ENCODE peak calls at places on chromosomes 4 and X, in eight cellular contexts. Z is stimulated activated CD8-positive, alpha-beta memory T cell treated with anti-CD3 and anti-CD28 coated beads, Interleukin-7, amount 100 ng/mL, for 48 hours; O is astrocyte of the spinal cord; S is stimulated activated CD4-positive, alpha-beta T cell treated with anti-CD3 and anti-CD28 coated beads, Interleukin-1b, Interleukin-23, amount 100 ng/mL, for 1 hour; Q is uterus; X is naive thymus-derived CD4-positive, alpha-beta T cell; P is retinal pigment epithelial cell; N is cardiac septum. Y is an unnamed sample.

GRCh38 chr4:172035573-172035972 is 222.4 kb downstream of the GALNTL6 start:
- DNase-seq in Z (no peak), O (no peak), S (no peak), Q (no peak), X (no peak), P (no peak), N (no peak), Y (no peak)

GRCh38 chr4:143262838-143263237 is 73.8 kb upstream of the GAB1 start:
- DNase-seq in Z (no peak), O (no peak), S (no peak), Q (no peak), X (no peak), P (no peak), N (no peak), Y (no peak)

GRCh38 chr4:80413096-80413495 is 77.6 kb downstream of the CFAP299 start:
- DNase-seq in Z (no peak), O (no peak), S (no peak), Q (no peak), X (no peak), P (no peak), N (no peak), Y (no peak)

GRCh38 chr4:33052241-33052640 is 2332.1 kb downstream of the PCDH7 start:
- DNase-seq in Z (no peak), O (no peak), S (no peak), Q (no peak), X (no peak), P (no peak), N (no peak), Y (no peak)

GRCh38 chr4:186844059-186844681 is 120.5 kb upstream of the FAT1 start:
- DNase-seq in Z (no peak), O (peak), S (no peak), Q (peak), X (no peak), P (peak), N (no peak), Y (no peak)

GRCh38 chrX:72305286-72306084 is at the start of gene CITED1:
- DNase-seq in Z (no peak), O (no peak), S (no peak), Q (no peak), X (no peak), P (no peak), N (no peak), Y (no peak)

GRCh38 chr4:154366956-154367355 is 124.6 kb downstream of the DCHS2 start:
- DNase-seq in Z (no peak), O (no peak), S (no peak), Q (no peak), X (no peak), P (no peak), N (no peak), Y (no peak)

GRCh38 chr4:182126096-182126495 is 117.1 kb upstream of the TENM3 start:
- DNase-seq in Z (no peak), O (peak), S (no peak), Q (no peak), X (no peak), P (no peak), N (no peak), Y (no peak)

GRCh38 chr4:155906554-155907247 is 3.2 kb downstream of the TDO2 start:
- DNase-seq in Z (no peak), O (peak), S (no peak), Q (no peak), X (no peak), P (peak), N (no peak), Y (no peak)

GRCh38 chr4:6873792-6874461 is 35.7 kb upstream of the TBC1D14 start:
- DNase-seq in Z (peak), O (peak), S (peak), Q (peak), X (peak), P (peak), N (peak), Y (peak)

GRCh38 chr4:124948976-124949597 is 236.6 kb upstream of the ANKRD50 start:
- DNase-seq in Z (no peak), O (peak), S (no peak), Q (no peak), X (no peak), P (no peak), N (no peak), Y (no peak)

GRCh38 chr4:41512604-41513003 is 25.4 kb upstream of the LIMCH1 start:
- DNase-seq in Z (no peak), O (no peak), S (no peak), Q (no peak), X (no peak), P (no peak), N (no peak), Y (no peak)

GRCh38 chrX:103688949-103689348 is 2.5 kb upstream of the MORF4L2 start:
- DNase-seq in Z (no peak), O (peak), S (no peak), Q (no peak), X (peak), P (no peak), N (no peak), Y (no peak)

GRCh38 chr4:174037049-174037448 is 246.4 kb downstream of the FBXO8 start:
- DNase-seq in Z (no peak), O (no peak), S (no peak), Q (no peak), X (no peak), P (no peak), N (no peak), Y (no peak)

GRCh38 chrX:110407910-110408545 is 49.4 kb downstream of the RTL9 start:
- DNase-seq in Z (no peak), O (peak), S (no peak), Q (no peak), X (peak), P (no peak), N (no peak), Y (no peak)

GRCh38 chrX:95071621-95072020 is 1397.6 kb downstream of the FAM133A start:
- DNase-seq in Z (no peak), O (no peak), S (no peak), Q (no peak), X (no peak), P (no peak), N (no peak), Y (no peak)

GRCh38 chr4:55670695-55671094 is 34.6 kb upstream of the NMU start:
- DNase-seq in Z (no peak), O (no peak), S (no peak), Q (no peak), X (no peak), P (no peak), N (no peak), Y (no peak)

Y was measured in NT2/D1.